ENCODE peak calls at places on chromosome X, in five cellular contexts. O, M, R, B and H are unnamed samples.

GRCh38 chrX:48715066-48715465 is 18.5 kb downstream of the SUV39H1 start:
- DNase-seq in M (no peak), O (no peak), R (no peak), B (no peak), H (no peak)

GRCh38 chrX:38973327-38973726 is 172.1 kb downstream of the MID1IP1 start:
- DNase-seq in R (no peak), O (no peak), B (no peak), M (no peak), H (no peak)

GRCh38 chrX:24245201-24245600 is 68.7 kb downstream of the SUPT20HL2 start:
- DNase-seq in B (no peak), M (no peak), O (no peak), R (no peak), H (no peak)

GRCh38 chrX:14913241-14913640 is 40.0 kb downstream of the MOSPD2 start:
- DNase-seq in O (no peak), M (no peak), B (no peak), R (no peak), H (no peak)

GRCh38 chrX:48937065-48937907 is 18.5 kb upstream of the PIM2 start:
- DNase-seq in R (peak; percentile 79), M (no peak), B (peak; percentile 72), O (peak; percentile 68), H (no peak)

GRCh38 chrX:15146515-15146914 is 123.4 kb downstream of the ASB9 start:
- DNase-seq in O (no peak), R (no peak), B (no peak), M (peak; percentile 37), H (no peak)

GRCh38 chrX:111006119-111006518 is 89.9 kb upstream of the PAK3 start:
- DNase-seq in R (no peak), B (no peak), M (no peak), O (no peak), H (no peak)

GRCh38 chrX:122579521-122579920 is 604.6 kb upstream of the GRIA3 start:
- DNase-seq in O (no peak), M (no peak), R (no peak), B (no peak), H (no peak)

GRCh38 chrX:73127700-73128241 is 48.5 kb upstream of the PABPC1L2A start:
- DNase-seq in O (no peak), M (no peak), B (no peak), R (no peak), H (no peak)

GRCh38 chrX:11209798-11210197 is 83.4 kb upstream of the AMELX start:
- DNase-seq in M (no peak), O (no peak), R (no peak), B (no peak), H (no peak)

GRCh38 chrX:11214346-11215190 is 78.6 kb upstream of the AMELX start:
- DNase-seq in O (no peak), M (no peak), R (no peak), B (no peak), H (no peak)

GRCh38 chrX:11210397-11210796 is 82.8 kb upstream of the AMELX start:
- DNase-seq in M (no peak), R (no peak), B (no peak), O (no peak), H (no peak)

GRCh38 chrX:11212741-11213140 is 80.5 kb upstream of the AMELX start:
- DNase-seq in O (no peak), M (no peak), R (no peak), B (no peak), H (no peak)

GRCh38 chrX:11215191-11215921 is 77.9 kb upstream of the AMELX start:
- DNase-seq in R (no peak), O (no peak), M (no peak), B (no peak), H (no peak)
- TF ChIP-seq CTCF in R (no peak), O (no peak), M (no peak), B (no peak), H (no peak)

DNA sequence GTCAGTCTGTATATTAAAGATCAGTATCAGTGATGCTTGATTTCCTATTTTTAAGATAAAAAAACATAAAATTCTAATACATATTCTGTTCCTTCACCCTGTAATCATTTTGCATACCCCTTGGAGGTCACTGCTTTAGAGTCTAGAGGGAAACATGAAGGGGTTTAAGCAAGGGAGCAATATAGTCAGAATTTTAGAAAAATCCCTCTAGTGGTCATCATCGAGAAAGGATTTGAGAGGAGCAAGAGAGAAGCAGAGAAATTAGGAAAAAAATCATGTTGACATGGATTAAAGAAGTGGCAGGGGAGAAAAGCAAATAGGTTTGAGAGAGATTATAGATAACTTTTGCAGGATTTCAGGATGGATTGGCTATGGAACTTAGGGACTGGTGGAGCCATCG is 11.1 kb downstream of the APEX2 start:
- DNase-seq in R (no peak), B (no peak), M (no peak), O (no peak), H (no peak)
- TF ChIP-seq CTCF in R (peak; percentile 12), B (no peak), M (peak; percentile 52), O (no peak), H (no peak)

GRCh38 chrX:126376465-126376864 is 176.1 kb downstream of the DCAF12L1 start:
- DNase-seq in R (no peak), B (no peak), O (no peak), M (no peak), H (no peak)
- TF ChIP-seq CTCF in R (no peak), B (no peak), O (no peak), M (no peak), H (no peak)

DNA sequence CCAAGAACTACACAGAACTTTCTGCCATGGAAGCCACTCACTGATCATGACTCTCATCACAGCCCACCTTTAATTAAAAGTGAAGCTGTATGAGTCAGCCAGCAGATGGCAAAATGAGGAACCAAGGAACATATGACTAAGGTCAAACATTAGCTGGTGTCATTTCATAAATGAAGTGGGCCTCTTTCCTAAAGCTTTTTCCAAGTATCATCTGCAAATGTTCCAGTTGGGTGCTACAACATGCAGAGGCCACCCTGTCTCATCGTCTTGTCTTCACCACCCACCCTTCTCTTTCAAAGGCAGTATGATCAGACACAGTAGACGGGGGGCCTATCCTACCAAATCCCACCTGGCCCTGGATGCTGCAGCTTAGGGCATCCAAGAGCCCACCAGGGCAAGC is 9.2 kb upstream of the EOLA1 start:
- DNase-seq in M (no peak), R (no peak), B (no peak), O (peak; percentile 14), H (no peak)
- TF ChIP-seq CTCF in M (no peak), R (no peak), B (no peak), O (no peak), H (no peak)

DNA sequence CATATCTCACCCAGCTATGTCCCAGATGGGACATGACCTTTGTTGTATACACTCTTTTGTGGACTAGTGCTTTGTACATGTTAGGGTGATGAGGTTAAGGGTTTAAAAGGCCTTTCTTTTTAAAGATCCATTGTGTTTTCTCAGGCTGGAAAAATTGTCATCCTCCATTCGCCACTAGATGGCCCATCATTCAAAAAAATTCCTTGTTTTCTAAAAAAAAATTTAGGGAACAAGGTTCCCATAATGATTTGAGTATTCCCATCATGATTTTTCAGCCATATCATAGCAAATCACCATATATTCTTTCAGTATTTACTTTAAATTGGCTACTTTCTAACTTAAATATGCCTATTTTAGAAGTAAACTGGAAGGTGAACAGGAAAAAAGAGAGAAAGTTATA is 91.9 kb upstream of the TMEM164 start:
- DNase-seq in O (no peak), R (no peak), B (no peak), M (no peak), H (no peak)
- TF ChIP-seq CTCF in O (no peak), R (no peak), B (peak; percentile 35), M (peak; percentile 73), H (no peak)

DNA sequence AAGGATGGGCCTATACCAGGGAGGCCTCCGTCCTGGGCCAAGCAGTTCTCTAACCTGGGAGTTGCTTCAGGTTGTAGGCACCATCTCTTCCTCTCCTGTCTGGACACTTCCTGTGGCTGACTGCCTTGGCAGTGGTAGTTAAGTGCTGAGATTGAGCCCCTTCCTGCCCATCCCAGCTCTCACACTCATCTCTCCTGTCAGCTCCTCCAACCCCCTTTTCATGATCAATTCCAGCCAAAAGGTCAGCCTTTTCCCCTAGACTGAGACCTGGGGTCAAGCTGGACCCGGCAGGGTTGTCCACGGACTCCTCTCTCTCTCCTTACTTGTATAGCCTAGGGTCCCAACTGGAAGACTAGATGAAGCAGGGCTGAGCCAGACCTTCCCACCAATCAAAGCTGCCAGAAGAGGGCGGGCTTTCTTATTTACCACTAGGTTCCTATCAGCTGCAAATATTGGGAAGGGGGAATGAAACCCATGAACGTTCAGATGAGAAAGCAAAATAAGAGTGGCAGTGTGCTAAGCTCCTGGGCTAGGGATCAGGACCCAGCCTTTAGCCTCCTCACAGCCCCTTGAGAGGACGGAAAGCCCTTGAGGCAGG is 34.5 kb downstream of the KDM5C start:
- DNase-seq in R (no peak), O (no peak), B (no peak), M (no peak), H (no peak)
- TF ChIP-seq CTCF in R (no peak), O (no peak), B (no peak), M (peak; percentile 24), H (no peak)

GRCh38 chrX:154711264-154711663 is 39.6 kb downstream of the GAB3 start:
- DNase-seq in O (no peak), R (no peak), M (no peak), B (no peak), H (no peak)

GRCh38 chrX:154714925-154715324 is 36.0 kb downstream of the GAB3 start:
- DNase-seq in R (no peak), M (peak; percentile 39), B (no peak), O (peak; percentile 42), H (no peak)

GRCh38 chrX:154715825-154716224 is 35.1 kb downstream of the GAB3 start:
- DNase-seq in M (no peak), O (no peak), B (no peak), R (no peak), H (no peak)

GRCh38 chrX:154712781-154713391 is 38.0 kb downstream of the GAB3 start:
- DNase-seq in M (no peak), O (peak; percentile 60), R (no peak), B (no peak), H (no peak)

GRCh38 chrX:154710309-154710708 is 40.6 kb downstream of the GAB3 start:
- DNase-seq in B (no peak), R (no peak), O (no peak), M (no peak), H (no peak)
- TF ChIP-seq CTCF in B (no peak), R (no peak), O (no peak), M (no peak), H (no peak)